ENCODE peak calls at places on chromosomes 12 and 14, in nine cellular contexts. X, U, C, T, J, E, B, P and M are unnamed samples.

GRCh38 chr14:32259368-32260013 is 56.4 kb upstream of the RNU6-8 start:
- DNase-seq in U (peak), E (no peak), J (no peak), P (peak), C (peak), X (no peak), T (no peak), B (no peak), M (no peak)

GRCh38 chr12:128592345-128592744 is 231.4 kb downstream of the SLC15A4 start:
- DNase-seq in E (no peak), C (no peak), J (no peak), U (no peak), P (no peak), X (no peak), T (no peak), B (no peak), M (no peak)

GRCh38 chr14:91326514-91326832 is 82.0 kb upstream of the GPR68 start:
- DNase-seq in C (no peak), T (no peak), U (no peak), X (no peak), B (no peak), P (no peak), J (no peak), E (no peak), M (no peak)

GRCh38 chr12:120106151-120106550 is 10.4 kb downstream of the RAB35 start:
- DNase-seq in C (no peak), P (no peak), E (no peak), B (no peak), J (no peak), T (no peak), X (no peak), U (no peak), M (no peak)

GRCh38 chr12:100955139-100955538 is 160.6 kb downstream of the ANO4 start:
- DNase-seq in J (no peak), U (no peak), E (no peak), P (peak), B (no peak), T (peak), X (no peak), C (no peak), M (no peak)

GRCh38 chr12:105713901-105714300 is 383.4 kb downstream of the C12orf75 start:
- DNase-seq in X (no peak), P (no peak), T (no peak), J (no peak), B (no peak), U (no peak), E (no peak), C (no peak), M (no peak)

GRCh38 chr12:71415336-71416231 is 24.0 kb upstream of the LGR5 start:
- DNase-seq in X (no peak), T (no peak), C (peak), P (peak), U (peak), E (no peak), B (no peak), J (peak), M (no peak)

GRCh38 chr12:1525858-1526257 is 68.5 kb downstream of the FBXL14 start:
- DNase-seq in E (no peak), B (no peak), C (no peak), X (no peak), P (no peak), T (no peak), U (no peak), J (no peak), M (no peak)

GRCh38 chr12:48782457-48783395 is 6.2 kb downstream of the ADCY6 start:
- DNase-seq in B (no peak), J (no peak), E (no peak), X (no peak), T (no peak), P (no peak), U (no peak), C (no peak), M (no peak)

GRCh38 chr12:6115389-6115788 is 9.1 kb downstream of the VWF start:
- DNase-seq in U (no peak), X (no peak), E (no peak), P (peak), B (no peak), J (no peak), T (no peak), C (no peak), M (no peak)

GRCh38 chr14:71487941-71488340 is 444.3 kb upstream of the RGS6 start:
- DNase-seq in U (no peak), E (no peak), J (no peak), T (no peak), X (no peak), B (no peak), P (peak), C (no peak), M (no peak)

GRCh38 chr12:50947932-50948331 is 4.4 kb upstream of the HIGD1C start:
- DNase-seq in T (no peak), E (no peak), P (no peak), J (no peak), X (no peak), B (no peak), C (no peak), U (no peak), M (no peak)

GRCh38 chr12:95723693-95724384 is 66.7 kb downstream of the NTN4 start:
- DNase-seq in J (no peak), E (no peak), X (no peak), C (peak), U (no peak), P (no peak), B (no peak), T (no peak), M (no peak)

GRCh38 chr14:69170848-69171247 is 17.9 kb upstream of the DCAF5 start:
- DNase-seq in T (no peak), U (no peak), J (no peak), P (peak), E (no peak), X (no peak), C (no peak), B (no peak), M (no peak)

GRCh38 chr14:63174760-63175191 is 29.5 kb upstream of the RHOJ start:
- DNase-seq in B (no peak), P (peak), X (no peak), T (peak), J (no peak), C (peak), E (no peak), U (peak), M (peak)

GRCh38 chr12:47828967-47829482 is 9.3 kb upstream of the HDAC7 start:
- DNase-seq in T (peak), C (peak), B (peak), X (peak), P (peak), J (peak), E (peak), U (peak), M (peak)

GRCh38 chr14:77043177-77043983 is 14.9 kb upstream of the IRF2BPL start:
- DNase-seq in P (peak), X (no peak), T (peak), J (no peak), E (no peak), C (peak), B (peak), U (no peak), M (no peak)

GRCh38 chr12:58470266-58471010 is 449.9 kb downstream of the LRIG3 start:
- DNase-seq in U (no peak), X (no peak), E (no peak), B (no peak), J (no peak), T (no peak), C (no peak), P (no peak), M (no peak)

GRCh38 chr12:88993655-88994054 is 358.6 kb downstream of the DUSP6 start:
- DNase-seq in J (no peak), B (no peak), T (no peak), X (no peak), U (peak), P (peak), E (no peak), C (peak), M (no peak)

GRCh38 chr12:104410326-104410725 is 46.4 kb upstream of the CHST11 start:
- DNase-seq in E (no peak), U (no peak), X (no peak), T (no peak), C (no peak), J (no peak), B (no peak), P (no peak), M (no peak)

GRCh38 chr12:130246560-130246959 is 84.3 kb downstream of the FZD10 start:
- DNase-seq in X (no peak), T (no peak), P (no peak), J (no peak), B (no peak), C (no peak), E (no peak), U (no peak), M (no peak)

GRCh38 chr12:11568762-11569478 is 80.6 kb upstream of the ETV6 start:
- DNase-seq in X (no peak), U (no peak), B (no peak), E (no peak), J (no peak), T (no peak), C (no peak), P (no peak), M (no peak)

GRCh38 chr12:132118876-132119275 is 25.2 kb downstream of the DDX51 start:
- DNase-seq in X (no peak), E (no peak), U (no peak), J (no peak), T (no peak), B (peak), C (no peak), P (no peak), M (no peak)

DNA sequence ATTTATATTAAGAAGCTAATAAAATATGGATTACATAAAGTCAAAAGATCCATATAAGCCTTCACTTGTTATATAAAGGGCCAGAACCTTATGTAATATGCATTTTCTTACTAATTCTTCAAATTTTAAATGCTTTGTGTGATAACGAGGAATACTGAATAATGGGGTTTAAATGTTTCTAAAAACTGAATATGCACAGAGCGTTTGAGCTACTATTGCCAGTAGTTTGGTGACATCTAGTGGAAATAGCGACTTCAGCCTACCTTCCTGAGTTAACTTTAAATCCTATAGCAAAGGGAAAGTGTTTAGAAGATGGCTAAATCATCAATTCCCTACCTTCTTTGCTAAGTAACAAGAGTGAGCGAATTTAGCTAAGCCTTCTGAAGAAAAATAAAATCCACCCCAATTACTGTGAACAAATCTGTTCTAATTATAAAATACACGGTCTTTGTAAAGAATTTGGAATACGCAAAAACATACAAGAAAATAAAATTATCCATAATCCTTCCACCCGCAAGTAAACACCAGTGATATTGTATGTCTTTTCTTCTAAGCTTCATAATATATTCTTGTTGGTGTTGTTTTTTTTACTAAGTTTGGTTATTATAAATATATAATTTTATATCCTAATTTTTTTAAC is 115.5 kb upstream of the G2E3 start:
- DNase-seq in C (peak), P (peak), B (no peak), U (peak), J (peak), T (no peak), X (no peak), E (no peak), M (peak)
- TF ChIP-seq CTCF in C (peak), P (peak), B (peak), U (peak), J (peak), T (no peak), X (no peak), E (peak), M (peak)

DNA sequence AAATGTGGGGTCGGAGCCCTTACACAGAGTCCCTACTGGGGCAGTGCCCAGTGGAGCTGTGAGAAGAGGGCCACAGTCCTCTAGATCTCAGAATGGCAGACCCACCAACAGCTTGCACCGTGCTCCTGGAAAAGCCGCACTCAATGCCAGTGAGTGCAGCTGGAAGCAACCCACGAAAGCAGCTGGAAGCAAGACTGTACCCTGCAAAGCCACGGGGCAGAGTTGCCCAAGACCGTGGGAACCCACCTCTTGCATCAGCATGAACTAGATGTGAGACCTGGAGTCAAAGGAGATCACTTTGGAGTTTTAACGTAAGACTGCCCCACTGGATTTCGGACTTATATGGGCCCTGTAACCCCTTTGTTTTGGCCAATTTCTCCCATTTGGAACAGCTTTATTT is 12.3 kb downstream of the GTF2A1 start:
- DNase-seq in E (no peak), U (no peak), J (no peak), X (no peak), B (no peak), P (no peak), C (no peak), T (no peak), M (peak)
- H3K27ac ChIP-seq in E (no peak), U (no peak), J (no peak), X (no peak), B (no peak), P (no peak), C (no peak), T (no peak), M (peak)

DNA sequence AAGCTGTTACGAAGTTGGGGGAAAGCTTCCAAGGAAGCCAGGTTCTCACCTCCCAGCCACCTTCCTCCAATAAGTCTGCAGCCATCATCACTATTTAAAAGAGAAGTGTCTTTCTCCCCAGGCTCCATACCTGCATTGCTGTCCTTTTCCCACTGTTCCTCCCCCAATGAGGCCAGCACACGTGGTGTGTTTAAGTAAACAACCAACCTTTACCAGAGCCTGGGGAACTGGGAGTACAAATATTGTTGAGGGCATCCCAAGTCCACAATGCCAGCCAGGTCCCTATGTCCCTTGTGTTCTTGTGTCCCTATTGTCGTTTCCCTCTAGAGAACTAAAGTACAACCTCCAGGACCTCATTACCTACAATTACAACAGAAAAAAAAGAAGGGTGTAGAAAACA is 49.2 kb upstream of the PNMA1 start:
- DNase-seq in T (no peak), B (no peak), J (peak), E (no peak), X (no peak), U (no peak), C (no peak), P (no peak), M (peak)
- TF ChIP-seq POLR2A in T (no peak), B (no peak), J (no peak), E (no peak), X (no peak), U (no peak), C (no peak), P (no peak), M (no peak)

GRCh38 chr14:89793367-89793716 is 161.2 kb downstream of the EFCAB11 start:
- DNase-seq in T (no peak), E (no peak), B (no peak), U (no peak), X (no peak), C (no peak), P (no peak), J (no peak), M (no peak)

GRCh38 chr14:89792489-89793366 is 161.8 kb downstream of the EFCAB11 start:
- DNase-seq in E (no peak), C (no peak), U (no peak), J (no peak), B (peak), X (no peak), T (peak), P (peak), M (no peak)

GRCh38 chr14:89787525-89787924 is 167.0 kb downstream of the EFCAB11 start:
- DNase-seq in C (no peak), E (no peak), U (no peak), T (no peak), J (no peak), X (no peak), P (peak), B (no peak), M (no peak)
- TF ChIP-seq CTCF in C (no peak), E (no peak), U (no peak), T (no peak), J (no peak), X (no peak), P (no peak), B (no peak), M (no peak)

GRCh38 chr14:57091030-57091608 is 177.6 kb downstream of the EXOC5 start:
- DNase-seq in J (no peak), U (no peak), P (no peak), T (no peak), E (no peak), X (no peak), B (no peak), C (no peak), M (no peak)
- H3K27ac ChIP-seq in J (no peak), U (no peak), P (no peak), T (no peak), E (no peak), X (no peak), B (no peak), C (no peak), M (no peak)

GRCh38 chr12:92444763-92445162 is 258.0 kb upstream of the PLEKHG7 start:
- DNase-seq in P (no peak), J (no peak), B (peak), X (no peak), E (no peak), U (no peak), T (peak), C (no peak), M (peak)
- TF ChIP-seq POLR2A in P (no peak), J (no peak), B (no peak), X (no peak), E (no peak), U (no peak), T (no peak), C (no peak), M (no peak)

GRCh38 chr12:52726451-52726850 is 23.1 kb upstream of the KRT77 start:
- DNase-seq in T (no peak), X (no peak), U (no peak), P (no peak), E (no peak), C (no peak), J (no peak), B (no peak), M (no peak)

GRCh38 chr12:52730383-52730782 is 27.1 kb upstream of the KRT77 start:
- DNase-seq in C (no peak), X (no peak), P (no peak), T (no peak), U (no peak), B (no peak), J (no peak), E (no peak), M (no peak)

GRCh38 chr12:52729147-52729546 is 25.8 kb upstream of the KRT77 start:
- DNase-seq in E (no peak), J (no peak), C (no peak), U (no peak), X (no peak), T (no peak), B (no peak), P (no peak), M (no peak)

GRCh38 chr12:52727037-52727436 is 23.7 kb upstream of the KRT77 start:
- DNase-seq in E (no peak), T (no peak), P (no peak), B (no peak), J (no peak), U (no peak), C (no peak), X (no peak), M (no peak)

GRCh38 chr12:52728374-52728773 is 25.1 kb upstream of the KRT77 start:
- DNase-seq in B (no peak), U (no peak), P (no peak), X (no peak), J (no peak), E (no peak), C (no peak), T (no peak), M (no peak)
- TF ChIP-seq CTCF in B (no peak), U (no peak), P (no peak), X (no peak), J (no peak), E (no peak), C (no peak), T (no peak), M (no peak)

GRCh38 chr12:24821691-24822090 is 127.2 kb downstream of the BCAT1 start:
- DNase-seq in J (no peak), P (peak), E (no peak), U (no peak), C (no peak), B (no peak), T (no peak), X (no peak), M (no peak)
- H3K27ac ChIP-seq in J (no peak), P (peak), E (peak), U (no peak), C (no peak), B (peak), T (no peak), X (no peak), M (peak)

DNA sequence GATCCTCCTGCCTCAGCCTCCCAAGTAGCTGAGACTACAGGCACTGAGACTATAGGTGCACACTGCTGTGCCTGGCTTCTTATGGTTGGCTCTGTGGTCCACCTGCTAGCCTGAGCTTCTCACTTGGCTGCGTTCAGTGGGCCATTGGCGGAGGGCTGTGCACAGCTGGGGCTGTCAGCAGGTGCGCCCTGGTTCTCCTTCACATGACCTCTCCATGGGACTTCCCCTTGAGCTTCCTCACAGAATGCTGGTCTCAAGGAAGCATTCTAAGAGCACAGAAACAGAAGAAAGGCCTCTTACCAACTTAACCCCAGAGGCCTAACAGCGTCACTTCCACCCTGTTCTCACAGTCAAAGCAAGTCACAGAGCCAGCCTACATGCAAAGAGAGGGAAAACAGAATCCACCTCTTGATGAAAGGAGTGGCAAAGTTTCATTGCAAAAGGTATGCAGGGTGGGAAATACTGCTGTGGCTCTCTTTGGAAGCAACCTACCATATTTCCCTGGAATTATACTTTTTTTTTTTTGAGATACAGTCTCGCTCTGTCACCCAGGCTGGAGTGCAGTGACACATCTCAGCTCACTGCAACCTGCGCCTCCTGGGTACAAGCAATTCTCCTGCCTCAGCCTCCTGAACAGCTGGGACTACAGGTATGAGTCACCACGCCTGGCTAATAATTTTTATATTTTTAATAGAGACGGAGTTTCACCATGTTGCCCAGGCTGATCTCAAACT is 9.3 kb downstream of the RILPL2 start:
- DNase-seq in X (no peak), J (no peak), T (no peak), P (no peak), C (no peak), E (no peak), U (no peak), B (no peak), M (no peak)
- TF ChIP-seq POLR2A in X (no peak), J (no peak), T (no peak), P (no peak), C (no peak), E (no peak), U (no peak), B (no peak), M (no peak)